ENCODE peak calls at places on chromosomes 12 and 14, in seven cellular contexts. D, P, F, C, J, O and G are unnamed samples.

GRCh38 chr12:20154060-20154459 is 214.3 kb upstream of the PDE3A start:
- DNase-seq in D (no peak), P (no peak), F (no peak), C (no peak), J (no peak), O (no peak), G (no peak)

GRCh38 chr12:93315907-93316622 is 61.7 kb upstream of the NUDT4 start:
- DNase-seq in D (no peak), P (no peak), F (no peak), C (peak), J (no peak), O (no peak), G (no peak)

GRCh38 chr12:128592345-128592744 is 231.4 kb downstream of the SLC15A4 start:
- DNase-seq in D (no peak), P (no peak), F (no peak), C (no peak), J (no peak), O (no peak), G (no peak)

GRCh38 chr12:107337354-107338095 is 244.2 kb upstream of the CRY1 start:
- DNase-seq in D (peak), P (no peak), F (no peak), C (no peak), J (no peak), O (no peak), G (no peak)

GRCh38 chr14:82239205-82239604 is 705.6 kb upstream of the SEL1L start:
- DNase-seq in D (no peak), P (no peak), F (no peak), C (no peak), J (no peak), O (no peak), G (no peak)

GRCh38 chr12:52351196-52352059 is 15.9 kb downstream of the KRT85 start:
- DNase-seq in D (no peak), P (no peak), F (no peak), C (no peak), J (no peak), O (no peak), G (no peak)

GRCh38 chr14:35789651-35790050 is 19.4 kb downstream of the RALGAPA1 start:
- DNase-seq in D (no peak), P (no peak), F (no peak), C (no peak), J (no peak), O (no peak), G (peak)

GRCh38 chr12:105292705-105293104 is 37.8 kb upstream of the C12orf75 start:
- DNase-seq in D (peak), P (no peak), F (no peak), C (peak), J (no peak), O (no peak), G (no peak)

GRCh38 chr14:73463411-73463810 is 5.1 kb upstream of the NUMB start:
- DNase-seq in D (peak), P (no peak), F (no peak), C (peak), J (no peak), O (no peak), G (peak)

GRCh38 chr12:63294327-63294632 is 143.3 kb upstream of the AVPR1A start:
- DNase-seq in D (peak), P (no peak), F (no peak), C (peak), J (peak), O (no peak), G (no peak)

GRCh38 chr12:11758838-11759509 is 109.5 kb downstream of the ETV6 start:
- DNase-seq in D (no peak), P (no peak), F (peak), C (peak), J (no peak), O (no peak), G (no peak)

GRCh38 chr12:50387487-50387886 is 8.9 kb downstream of the FAM186A start:
- DNase-seq in D (no peak), P (no peak), F (no peak), C (no peak), J (no peak), O (no peak), G (no peak)

GRCh38 chr12:54125950-54126695 is 62.7 kb downstream of the SMUG1 start:
- DNase-seq in D (no peak), P (peak), F (no peak), C (no peak), J (no peak), O (peak), G (no peak)

GRCh38 chr14:96178674-96179321 is 25.8 kb upstream of the BDKRB2 start:
- DNase-seq in D (no peak), P (no peak), F (no peak), C (no peak), J (no peak), O (no peak), G (no peak)

GRCh38 chr14:23481362-23481970 is 12.0 kb downstream of the NGDN start:
- DNase-seq in D (no peak), P (no peak), F (no peak), C (peak), J (no peak), O (no peak), G (peak)

GRCh38 chr12:68792952-68793351 is 15.0 kb upstream of the MDM2 start:
- DNase-seq in D (peak), P (no peak), F (peak), C (peak), J (peak), O (peak), G (peak)

GRCh38 chr12:96136129-96136528 is 58.0 kb upstream of the ELK3 start:
- DNase-seq in D (no peak), P (no peak), F (no peak), C (peak), J (no peak), O (no peak), G (no peak)

DNA sequence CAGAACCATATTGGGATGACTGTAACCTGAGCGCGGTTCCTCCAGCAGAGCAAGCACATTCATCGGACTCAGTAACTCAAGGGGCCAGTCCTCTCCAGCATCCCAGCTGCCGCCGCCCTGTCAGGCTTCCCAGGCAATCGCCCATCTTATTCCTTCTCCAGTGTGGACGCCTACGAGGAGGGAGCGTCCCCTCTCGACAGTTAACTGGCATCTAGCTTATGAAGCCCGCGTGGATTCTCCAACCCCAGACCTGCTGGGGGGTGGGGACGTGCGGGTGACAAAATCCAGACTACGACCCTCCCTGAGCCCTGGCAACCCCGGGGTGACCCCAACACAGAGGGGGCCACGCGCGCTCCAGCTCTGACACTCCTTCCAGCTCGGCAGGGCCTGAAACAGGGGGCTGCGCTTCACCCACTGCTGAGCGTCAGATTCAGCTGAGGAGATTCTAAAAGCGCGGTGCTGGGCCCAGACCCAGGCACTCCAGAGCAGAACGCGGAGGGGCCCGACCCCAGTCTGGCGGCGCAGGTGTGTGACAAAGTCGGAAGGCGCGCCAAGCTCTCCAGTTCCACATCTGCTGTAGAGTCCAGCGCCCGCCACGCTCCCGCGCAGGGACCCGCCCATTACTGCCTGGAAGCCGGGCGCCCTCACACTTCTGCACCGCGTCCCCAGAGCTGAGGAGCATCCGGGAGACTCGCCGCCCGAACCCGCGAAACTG is 43.9 kb upstream of the ESR2 start:
- DNase-seq in D (peak), P (peak), F (no peak), C (peak), J (no peak), O (peak), G (peak)
- TF ChIP-seq MAX in D (peak), P (no peak), F (no peak), C (no peak), J (peak), O (peak), G (peak)

GRCh38 chr12:41936333-41936732 is 208.3 kb downstream of the GXYLT1 start:
- DNase-seq in D (peak), P (no peak), F (no peak), C (no peak), J (no peak), O (no peak), G (peak)
- TF ChIP-seq CTCF in D (no peak), P (no peak), F (no peak), C (no peak), J (peak), O (no peak), G (no peak)

GRCh38 chr12:15208871-15209656 is 12.2 kb downstream of the RERG start:
- DNase-seq in D (no peak), P (no peak), F (no peak), C (no peak), J (no peak), O (no peak), G (no peak)
- TF ChIP-seq MAX in D (no peak), P (no peak), F (no peak), C (no peak), J (no peak), O (no peak), G (no peak)

GRCh38 chr14:100905166-100905565 is 1.6 kb upstream of the RTL1 start:
- DNase-seq in D (no peak), P (no peak), F (no peak), C (no peak), J (no peak), O (peak), G (no peak)
- TF ChIP-seq CTCF in D (no peak), P (no peak), F (no peak), C (no peak), J (no peak), O (no peak), G (no peak)

GRCh38 chr12:16362550-16362949 is 15.1 kb downstream of the MGST1 start:
- DNase-seq in D (no peak), P (no peak), F (no peak), C (no peak), J (no peak), O (no peak), G (no peak)

GRCh38 chr12:16358896-16359295 is 11.5 kb downstream of the MGST1 start:
- DNase-seq in D (no peak), P (no peak), F (no peak), C (no peak), J (no peak), O (no peak), G (no peak)

GRCh38 chr12:16359512-16360491 is 12.4 kb downstream of the MGST1 start:
- DNase-seq in D (peak), P (peak), F (no peak), C (peak), J (peak), O (peak), G (peak)

DNA sequence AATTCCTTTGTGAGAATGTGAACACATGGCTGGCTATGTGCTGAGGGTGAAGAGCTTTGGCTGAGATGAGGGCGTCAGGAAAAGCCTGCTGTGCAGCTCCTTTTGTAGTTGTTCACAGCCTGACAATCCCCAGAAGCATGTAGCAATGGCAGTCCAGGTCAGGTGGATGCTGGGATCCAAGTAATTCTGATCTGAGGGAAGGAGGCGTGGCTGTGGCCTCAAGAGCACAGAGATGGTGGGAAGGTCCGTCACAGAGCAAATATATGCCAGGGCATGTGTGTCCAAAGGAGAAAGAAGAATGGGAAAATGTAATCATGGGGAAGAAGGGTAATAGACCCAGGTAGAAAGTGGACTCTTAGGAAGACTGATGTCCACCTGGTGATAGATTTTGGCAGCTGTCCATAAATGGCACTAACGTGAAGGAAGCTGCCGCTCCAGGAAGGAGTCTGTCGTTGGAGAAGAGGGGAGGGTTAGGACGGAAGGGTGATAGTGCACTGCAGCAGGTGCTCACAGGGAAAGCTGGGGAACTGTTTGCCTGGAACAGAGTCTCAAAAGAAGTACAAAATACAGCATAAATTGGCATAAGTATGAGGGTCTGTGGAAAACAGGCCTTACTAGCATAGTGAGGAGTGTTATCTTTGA is 13.8 kb downstream of the MGST1 start:
- DNase-seq in D (no peak), P (no peak), F (no peak), C (no peak), J (no peak), O (no peak), G (no peak)
- TF ChIP-seq MAX in D (no peak), P (no peak), F (no peak), C (no peak), J (no peak), O (no peak), G (no peak)

GRCh38 chr12:75194250-75194649 is 15.4 kb downstream of the KCNC2 start:
- DNase-seq in D (no peak), P (no peak), F (no peak), C (no peak), J (no peak), O (no peak), G (no peak)

GRCh38 chr12:75190846-75191245 is 18.8 kb downstream of the KCNC2 start:
- DNase-seq in D (no peak), P (no peak), F (no peak), C (no peak), J (no peak), O (no peak), G (no peak)

GRCh38 chr12:75196865-75197264 is 12.8 kb downstream of the KCNC2 start:
- DNase-seq in D (peak), P (no peak), F (no peak), C (no peak), J (no peak), O (no peak), G (no peak)

DNA sequence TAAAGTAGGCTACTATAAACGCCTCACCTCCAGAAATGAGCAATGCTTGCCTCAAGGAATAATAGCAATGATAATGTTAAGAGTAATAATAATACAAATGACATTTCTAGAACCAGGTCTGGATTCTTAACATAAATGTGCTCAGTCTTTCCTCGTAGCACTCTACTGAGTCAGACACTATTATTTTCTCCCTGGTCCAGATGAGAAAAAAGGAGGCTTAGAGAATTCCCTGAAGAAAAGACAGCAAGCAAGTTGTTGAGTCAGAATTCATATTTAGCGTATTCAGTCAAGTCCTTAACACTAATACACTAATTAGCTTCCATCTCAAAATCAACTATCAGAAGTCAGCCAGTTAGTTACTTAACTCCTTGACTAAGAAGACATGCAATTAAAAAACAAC is 13.2 kb downstream of the KCNC2 start:
- DNase-seq in D (no peak), P (no peak), F (no peak), C (no peak), J (no peak), O (no peak), G (no peak)
- TF ChIP-seq CTCF in D (no peak), P (no peak), F (no peak), C (no peak), J (no peak), O (no peak), G (no peak)